ENCODE peak calls at places on chromosomes 12 and 14, in five cellular contexts. A is NCI-H524 treated with DMSO at 0.1 percent for 48 hours, D is left cardiac atrium, Y is IMR-90, H is BE2C. P is an unnamed sample.

GRCh38 chr12:119613319-119613936 is 19.9 kb downstream of the TMEM233 start:
- DNase-seq in H (no peak), Y (peak; percentile 3), A (no peak), D (no peak), P (no peak)

GRCh38 chr12:56716933-56717880 is 7.9 kb downstream of the NACA start:
- DNase-seq in H (no peak), Y (no peak), A (no peak), D (no peak), P (no peak)

GRCh38 chr14:77442196-77442595 is 15.2 kb downstream of the VIPAS39 start:
- DNase-seq in H (no peak), Y (no peak), D (no peak), A (no peak), P (no peak)

GRCh38 chr14:86364634-86365033 is 834.7 kb downstream of the FLRT2 start:
- DNase-seq in H (no peak), A (no peak), Y (no peak), D (no peak), P (no peak)

GRCh38 chr12:105222726-105223357 is 13.1 kb downstream of the APPL2 start:
- DNase-seq in D (no peak), H (no peak), Y (no peak), A (no peak), P (no peak)

GRCh38 chr14:55899531-55899930 is 218.7 kb upstream of the PELI2 start:
- DNase-seq in Y (peak; percentile 68), A (no peak), H (no peak), D (no peak), P (peak; percentile 50)

GRCh38 chr12:97556201-97556824 is 93.7 kb downstream of the RMST start:
- DNase-seq in D (peak; percentile 26), A (no peak), Y (no peak), H (peak; percentile 14), P (peak; percentile 88)

GRCh38 chr14:95287176-95287754 is 32.4 kb downstream of the CLMN start:
- DNase-seq in Y (no peak), H (no peak), A (no peak), D (no peak), P (no peak)

GRCh38 chr12:131279281-131279921 is 325.7 kb downstream of the ADGRD1 start:
- DNase-seq in H (no peak), Y (no peak), A (no peak), D (no peak), P (no peak)

GRCh38 chr12:41286426-41286825 is 98.3 kb downstream of the PDZRN4 start:
- DNase-seq in D (no peak), H (no peak), A (no peak), Y (no peak), P (no peak)

GRCh38 chr12:52307836-52308806 is 13.1 kb downstream of the KRT83 start:
- DNase-seq in A (peak; percentile 41), H (peak; percentile 74), Y (peak; percentile 11), D (peak; percentile 56), P (peak; percentile 20)

GRCh38 chr12:62252576-62252975 is 7.6 kb upstream of the USP15 start:
- DNase-seq in H (no peak), Y (peak; percentile 54), A (no peak), D (no peak), P (no peak)

GRCh38 chr12:91786490-91787272 is 359.0 kb downstream of the BTG1 start:
- DNase-seq in A (no peak), H (no peak), Y (no peak), D (no peak), P (no peak)

GRCh38 chr12:122102331-122102730 is 23.8 kb downstream of the MLXIP start:
- DNase-seq in A (no peak), Y (peak; percentile 56), D (no peak), H (no peak), P (no peak)

GRCh38 chr14:83196235-83196634 is 1662.6 kb upstream of the SEL1L start:
- DNase-seq in Y (peak; percentile 47), D (no peak), A (no peak), H (no peak), P (no peak)